ENCODE peak calls at places on chromosomes 1 and 21, in four cellular contexts. F, N, I and T are unnamed samples.

GRCh38 chr1:245155186-245156040 is 628 bp downstream of the KIF26B start:
- DNase-seq in I (no peak), F (peak), N (no peak), T (no peak)

GRCh38 chr21:25400427-25400826 is 206.9 kb downstream of the MRPL39 start:
- DNase-seq in N (no peak), F (no peak), I (no peak), T (no peak)

GRCh38 chr1:116628448-116628847 is 39.1 kb downstream of the IGSF3 start:
- DNase-seq in I (no peak), F (no peak), N (no peak), T (no peak)

GRCh38 chr1:112674986-112675727 is 698 bp downstream of the MOV10 start:
- DNase-seq in F (peak), N (peak), I (no peak), T (no peak)

GRCh38 chr1:23554481-23555224 is 4.6 kb downstream of the ID3 start:
- DNase-seq in I (peak), N (peak), F (peak), T (no peak)

GRCh38 chr1:1137256-1138045 is 21.6 kb upstream of the C1orf159 start:
- DNase-seq in I (no peak), N (no peak), F (peak), T (no peak)

GRCh38 chr1:2530501-2531361 is 668 bp upstream of the HES5 start:
- DNase-seq in N (no peak), F (no peak), I (no peak), T (no peak)

GRCh38 chr1:227888404-227889046 is 59.2 kb downstream of the WNT9A start:
- DNase-seq in I (no peak), N (no peak), F (no peak), T (no peak)

GRCh38 chr21:39673163-39673562 is 60.4 kb downstream of the B3GALT5 start:
- DNase-seq in I (no peak), N (no peak), F (no peak), T (no peak)

GRCh38 chr1:51729824-51730284 is 113.0 kb downstream of the OSBPL9 start:
- DNase-seq in I (no peak), F (peak), N (no peak), T (no peak)

GRCh38 chr1:51916587-51917405 is 38.3 kb upstream of the NRDC start:
- DNase-seq in F (no peak), N (no peak), I (no peak), T (no peak)

GRCh38 chr1:84298688-84299535 is 2.6 kb upstream of the SAMD13 start:
- DNase-seq in N (no peak), I (no peak), F (peak), T (peak)

GRCh38 chr21:42535602-42536171 is 22.0 kb downstream of the SLC37A1 start:
- DNase-seq in I (no peak), F (no peak), N (no peak), T (no peak)
- TF ChIP-seq TCF7L2 in I (no peak), F (no peak), N (no peak), T (no peak)

GRCh38 chr1:26959270-26959669 is 998 bp downstream of the KDF1 start:
- DNase-seq in N (no peak), F (no peak), I (no peak), T (no peak)

GRCh38 chr1:26959722-26960624 is at the start of gene KDF1:
- DNase-seq in F (peak), N (no peak), I (peak), T (no peak)

GRCh38 chr1:26965213-26965612 is 4.9 kb upstream of the KDF1 start:
- DNase-seq in F (no peak), N (no peak), I (no peak), T (no peak)

GRCh38 chr1:26960625-26960966 is 328 bp upstream of the KDF1 start:
- DNase-seq in F (no peak), N (no peak), I (no peak), T (no peak)

GRCh38 chr1:26961826-26962225 is 1.6 kb upstream of the KDF1 start:
- DNase-seq in N (peak), F (no peak), I (no peak), T (peak)
- TF ChIP-seq SIN3A in N (no peak), F (no peak), I (no peak), T (no peak)

GRCh38 chr1:27684176-27684575 is 12.2 kb upstream of the IFI6 start:
- DNase-seq in F (no peak), N (no peak), I (no peak), T (no peak)
- TF ChIP-seq TCF7L2 in F (no peak), N (no peak), I (no peak), T (no peak)

DNA sequence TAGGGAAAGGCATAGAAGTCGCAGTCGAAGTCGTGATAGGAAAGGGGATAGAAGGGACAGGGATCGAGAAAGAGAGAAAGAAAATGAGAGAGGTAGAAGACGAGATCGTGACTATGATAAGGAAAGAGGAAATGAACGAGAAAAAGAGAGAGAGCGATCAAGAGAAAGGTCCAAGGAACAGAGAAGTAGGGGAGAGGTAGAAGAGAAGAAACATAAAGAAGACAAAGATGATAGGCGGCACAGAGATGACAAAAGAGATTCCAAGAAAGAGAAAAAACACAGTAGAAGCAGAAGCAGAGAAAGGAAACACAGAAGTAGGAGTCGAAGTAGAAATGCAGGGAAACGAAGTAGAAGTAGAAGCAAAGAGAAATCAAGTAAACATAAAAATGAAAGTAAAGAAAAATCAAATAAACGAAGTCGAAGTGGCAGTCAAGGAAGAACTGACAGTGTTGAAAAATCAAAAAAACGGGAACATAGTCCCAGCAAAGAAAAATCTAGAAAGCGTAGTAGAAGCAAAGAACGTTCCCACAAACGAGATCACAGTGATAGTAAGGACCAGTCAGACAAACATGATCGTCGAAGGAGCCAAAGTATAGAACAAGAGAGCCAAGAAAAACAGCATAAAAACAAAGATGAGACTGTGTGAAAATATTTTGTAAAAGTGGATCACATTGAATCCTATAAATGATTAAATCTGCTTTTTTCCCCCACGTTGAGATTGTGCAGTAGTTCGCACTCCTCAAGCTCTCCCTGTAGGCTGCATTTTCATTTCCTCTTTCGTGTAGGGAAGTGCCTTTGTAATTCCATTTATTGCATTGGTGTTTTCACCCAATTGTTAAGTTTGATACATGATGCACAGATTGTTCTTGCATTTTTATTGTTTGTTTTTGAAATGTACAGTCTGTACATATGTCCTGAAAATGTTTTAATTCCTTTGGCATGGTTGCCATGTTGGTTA is 7.5 kb downstream of the PRPF38B start:
- DNase-seq in F (no peak), I (no peak), N (no peak), T (no peak)
- TF ChIP-seq SIN3A in F (no peak), I (no peak), N (no peak), T (no peak)

GRCh38 chr1:108801101-108801500 is 54.6 kb downstream of the STXBP3 start:
- DNase-seq in F (no peak), N (no peak), I (no peak), T (no peak)
- TF ChIP-seq TCF7L2 in F (no peak), N (no peak), I (no peak), T (no peak)

DNA sequence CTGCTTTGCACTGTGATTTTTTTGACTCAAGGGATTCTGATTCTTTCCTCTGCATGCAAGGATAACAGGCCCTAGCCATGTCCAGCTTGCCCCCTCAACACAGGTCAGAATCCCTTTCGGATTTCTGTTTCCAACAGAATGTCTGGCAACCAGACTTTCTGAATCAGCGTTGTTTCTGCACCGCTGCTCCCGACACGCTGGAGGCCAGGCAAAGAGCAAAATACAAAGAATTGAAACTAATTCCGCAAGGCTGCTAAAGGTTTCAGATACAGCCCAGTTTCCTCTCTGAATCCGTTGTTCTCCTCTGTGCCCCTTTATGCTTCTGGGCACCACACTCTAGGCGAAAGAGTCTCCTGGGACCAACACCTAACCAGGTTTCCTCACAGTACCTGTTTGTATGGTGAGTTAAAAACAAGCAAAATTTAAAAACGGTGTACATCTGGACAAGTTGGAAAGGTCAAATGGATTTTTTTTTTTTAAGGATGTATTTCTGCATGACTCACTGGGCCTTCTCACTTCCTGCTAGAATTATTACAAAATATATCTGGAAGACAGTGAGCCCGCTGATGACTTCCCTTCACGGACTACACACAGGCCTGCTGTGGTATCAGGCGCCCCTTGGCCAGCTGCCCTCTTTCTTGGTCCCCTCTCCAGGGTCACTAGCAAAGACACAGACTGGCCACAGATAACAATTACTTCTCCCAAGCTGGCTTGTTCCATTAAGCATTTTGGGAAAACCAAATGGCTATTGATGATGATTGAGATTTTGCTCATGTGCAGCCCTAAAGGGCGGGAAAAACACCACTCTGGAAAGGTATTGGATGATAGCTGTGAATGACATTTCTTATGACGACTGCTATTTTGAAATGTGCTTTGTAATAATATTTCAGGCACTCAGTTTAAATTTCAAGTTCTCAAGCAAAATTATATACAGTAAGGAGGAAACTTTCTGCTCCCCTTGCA is 118.3 kb downstream of the TGFB2 start:
- DNase-seq in I (no peak), N (no peak), F (no peak), T (no peak)
- TF ChIP-seq SIN3A in I (no peak), N (no peak), F (no peak), T (no peak)

DNA sequence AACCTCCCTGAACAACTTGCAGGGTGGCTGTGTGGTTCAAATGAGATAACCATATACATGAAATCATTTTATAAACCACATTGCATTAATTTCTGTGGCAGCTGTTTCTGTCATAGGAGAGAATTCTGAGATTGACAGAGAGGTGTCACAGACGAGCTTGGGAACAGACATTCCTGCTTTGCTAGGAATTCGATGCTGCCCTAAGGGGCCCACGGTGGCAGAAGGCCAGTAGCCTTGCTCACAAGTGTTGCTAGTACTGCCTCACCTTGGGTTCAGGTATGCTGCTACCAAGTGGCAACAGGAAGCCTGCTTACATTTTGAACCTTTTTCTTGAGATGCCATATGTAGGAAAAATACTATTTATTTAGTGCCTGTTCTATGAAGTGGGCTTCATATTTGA is 13.4 kb downstream of the KCNA10 start:
- DNase-seq in I (no peak), F (no peak), N (no peak), T (no peak)
- TF ChIP-seq TCF7L2 in I (no peak), F (no peak), N (no peak), T (no peak)

GRCh38 chr1:25873120-25873519 is 2.4 kb downstream of the PAQR7 start:
- DNase-seq in I (no peak), N (peak), F (peak), T (no peak)
- TF ChIP-seq SIN3A in I (no peak), N (no peak), F (no peak), T (no peak)